ENCODE peak calls at places on chromosome 18, in ten cellular contexts. J is occipital lobe, H is HEK293T, Z is amniotic stem cell, I is esophagus squamous epithelium, Y is Peyer's patch, X is colonic mucosa, N is lower lobe of right lung, O is AG04450, A is neural progenitor cell. U is an unnamed sample.

GRCh38 chr18:68764016-68764415 is 33.9 kb upstream of the CCDC102B start:
- DNase-seq in H (no peak), X (no peak), N (no peak), O (no peak), Z (no peak), J (no peak), Y (no peak), I (no peak), A (no peak), U (no peak)

GRCh38 chr18:36798738-36799473 is 29.9 kb downstream of the TPGS2 start:
- DNase-seq in N (no peak), Y (no peak), J (no peak), O (no peak), Z (no peak), I (no peak), X (no peak), A (peak; percentile 76), H (no peak), U (no peak)

GRCh38 chr18:26556573-26556972 is 8.2 kb upstream of the KCTD1 start:
- DNase-seq in A (no peak), O (no peak), N (no peak), X (no peak), I (no peak), H (no peak), Z (no peak), J (no peak), Y (no peak), U (no peak)

GRCh38 chr18:33733376-33733775 is 155.4 kb downstream of the ASXL3 start:
- DNase-seq in J (no peak), I (no peak), N (no peak), H (no peak), Z (no peak), A (no peak), X (no peak), Y (no peak), O (no peak), U (no peak)

GRCh38 chr18:63152791-63153190 is 166.8 kb downstream of the BCL2 start:
- DNase-seq in J (no peak), O (no peak), H (no peak), N (no peak), Y (no peak), Z (no peak), I (no peak), A (no peak), X (no peak), U (no peak)

GRCh38 chr18:48355526-48356115 is 53.6 kb downstream of the ZBTB7C start:
- DNase-seq in X (no peak), Z (no peak), Y (no peak), H (no peak), J (no peak), O (no peak), I (no peak), N (no peak), A (no peak), U (no peak)

GRCh38 chr18:8121091-8121490 is 488.1 kb upstream of the RAB12 start:
- DNase-seq in H (no peak), A (no peak), O (no peak), I (no peak), X (no peak), Y (no peak), J (no peak), Z (no peak), N (no peak), U (no peak)

GRCh38 chr18:69588301-69588700 is 187.6 kb downstream of the DOK6 start:
- DNase-seq in H (no peak), N (no peak), A (no peak), O (no peak), X (no peak), Y (no peak), J (no peak), Z (no peak), I (no peak), U (no peak)

GRCh38 chr18:69956655-69957054 is 9.0 kb upstream of the CD226 start:
- DNase-seq in J (no peak), O (no peak), Z (no peak), N (no peak), X (no peak), I (no peak), Y (no peak), H (peak; percentile 9), A (peak; percentile 6), U (no peak)

GRCh38 chr18:26579941-26580618 is 31.7 kb upstream of the KCTD1 start:
- DNase-seq in N (peak; percentile 67), J (no peak), X (peak; percentile 41), I (no peak), H (no peak), A (no peak), Z (no peak), O (no peak), Y (no peak), U (no peak)

GRCh38 chr18:51041677-51042076 is 11.7 kb downstream of the SMAD4 start:
- DNase-seq in I (no peak), N (no peak), A (no peak), Y (no peak), J (no peak), Z (no peak), H (no peak), X (no peak), O (no peak), U (no peak)

GRCh38 chr18:13267517-13267916 is 49.0 kb downstream of the LDLRAD4 start:
- DNase-seq in Y (no peak), H (no peak), A (no peak), X (no peak), O (no peak), N (no peak), J (no peak), Z (no peak), I (no peak), U (no peak)

GRCh38 chr18:64037812-64038414 is 68.0 kb downstream of the SERPINB8 start:
- DNase-seq in J (no peak), X (no peak), A (peak; percentile 62), H (peak; percentile 10), O (no peak), Z (no peak), Y (no peak), I (no peak), N (no peak), U (no peak)

GRCh38 chr18:62442391-62442790 is 80.4 kb upstream of the ZCCHC2 start:
- DNase-seq in Y (no peak), I (no peak), H (no peak), J (no peak), O (no peak), Z (no peak), N (no peak), A (no peak), X (no peak), U (no peak)

GRCh38 chr18:42922363-42922762 is 193.1 kb downstream of the RIT2 start:
- DNase-seq in J (no peak), N (no peak), Z (no peak), Y (no peak), X (no peak), I (no peak), A (no peak), H (no peak), O (no peak), U (no peak)

GRCh38 chr18:2304378-2305175 is 266.7 kb downstream of the METTL4 start:
- DNase-seq in Z (no peak), X (no peak), Y (no peak), H (no peak), J (no peak), A (no peak), N (no peak), O (no peak), I (no peak), U (no peak)

GRCh38 chr18:76530846-76531245 is 35.8 kb upstream of the ZNF516 start:
- DNase-seq in I (no peak), Y (no peak), N (no peak), A (no peak), X (no peak), Z (no peak), J (no peak), H (no peak), O (no peak), U (no peak)

GRCh38 chr18:12336251-12336650 is 28.2 kb downstream of the TUBB6 start:
- DNase-seq in Z (no peak), A (peak; percentile 20), N (no peak), Y (no peak), H (no peak), J (no peak), I (no peak), O (no peak), X (no peak), U (no peak)

GRCh38 chr18:44556296-44556695 is 124.4 kb upstream of the SETBP1 start:
- DNase-seq in A (no peak), J (no peak), Y (no peak), H (no peak), N (no peak), X (no peak), I (no peak), O (no peak), Z (no peak), U (no peak)

GRCh38 chr18:3596324-3597158 is 146.6 kb downstream of the TGIF1 start:
- DNase-seq in O (no peak), J (peak; percentile 10), H (no peak), X (peak; percentile 70), Y (peak; percentile 62), I (no peak), N (peak; percentile 62), A (peak; percentile 47), Z (no peak), U (no peak)

GRCh38 chr18:53790817-53791216 is 433.7 kb downstream of the MBD2 start:
- DNase-seq in Y (no peak), Z (no peak), O (no peak), I (no peak), A (no peak), N (no peak), J (no peak), H (no peak), X (no peak), U (no peak)

GRCh38 chr18:23056315-23056714 is 79.0 kb upstream of the CABLES1 start:
- DNase-seq in A (no peak), O (no peak), N (no peak), X (no peak), H (no peak), I (no peak), Y (no peak), J (no peak), Z (no peak), U (no peak)

GRCh38 chr18:22667616-22668422 is 250.1 kb upstream of the CTAGE1 start:
- DNase-seq in Z (peak; percentile 82), H (no peak), A (no peak), O (peak; percentile 83), N (no peak), Y (no peak), J (no peak), I (no peak), X (no peak), U (peak; percentile 98)

GRCh38 chr18:46623541-46623940 is 33.5 kb downstream of the LOXHD1 start:
- DNase-seq in H (no peak), J (peak; percentile 74), Z (no peak), N (no peak), X (no peak), I (no peak), O (no peak), A (no peak), Y (no peak), U (no peak)

GRCh38 chr18:2855560-2856350 is 8.9 kb downstream of the EMILIN2 start:
- DNase-seq in Y (no peak), H (no peak), I (no peak), X (no peak), O (no peak), J (no peak), Z (no peak), A (no peak), N (no peak), U (no peak)

GRCh38 chr18:79516441-79516931 is 120.8 kb downstream of the NFATC1 start:
- DNase-seq in A (no peak), X (peak; percentile 8), J (no peak), N (no peak), I (no peak), Z (no peak), O (no peak), H (no peak), Y (peak; percentile 29), U (no peak)

GRCh38 chr18:22517356-22517755 is 99.6 kb upstream of the CTAGE1 start:
- DNase-seq in N (no peak), X (no peak), I (no peak), A (no peak), O (no peak), H (no peak), Z (no peak), J (no peak), Y (no peak), U (no peak)

U was measured in HS-27A.